ENCODE peak calls at places on chromosomes 3 and 15, in ten cellular contexts. One of them, this sample, is unnamed.
A peak's percentile ranks its signal among the peaks of the same experiment; 100 is the strongest.

GRCh38 chr15:67937153-67937761 is 97.4 kb upstream of the RNU6-1 start:
- DNase-seq in NCI-H2029 treated with DMSO at 0.1 percent for 48 hours: no peak
- DNase-seq in HCEC 1CT: no peak
- DNase-seq in LNCaP clone FGC: peak; percentile 42
- DNase-seq in fibroblast of pulmonary artery: no peak
- DNase-seq in amygdala: no peak
- DNase-seq in germinal center: no peak
- DNase-seq in omental fat pad: no peak
- DNase-seq in NCI-H1105: no peak
- DNase-seq in activated T-helper 1 cell treated with anti-CD3 and anti-CD28 coated beads, Interleukin-12 subunit alpha, Interleukin-12 subunit beta, Interleukin-2, Interleukin-4 antibody, amounts not matched to agents 30 ng/mL and 10 ng/mL and 1 ng/mL, durations not matched to agents 14 hours and 24 hours and 36 hours: no peak
- DNase-seq in this sample: no peak

GRCh38 chr3:40192628-40193027 is 116.9 kb upstream of the EIF1B start:
- DNase-seq in NCI-H2029 treated with DMSO at 0.1 percent for 48 hours: no peak
- DNase-seq in HCEC 1CT: no peak
- DNase-seq in LNCaP clone FGC: no peak
- DNase-seq in fibroblast of pulmonary artery: no peak
- DNase-seq in amygdala: no peak
- DNase-seq in germinal center: no peak
- DNase-seq in omental fat pad: no peak
- DNase-seq in NCI-H1105: no peak
- DNase-seq in activated T-helper 1 cell treated with anti-CD3 and anti-CD28 coated beads, Interleukin-12 subunit alpha, Interleukin-12 subunit beta, Interleukin-2, Interleukin-4 antibody, amounts not matched to agents 30 ng/mL and 10 ng/mL and 1 ng/mL, durations not matched to agents 14 hours and 24 hours and 36 hours: no peak
- DNase-seq in this sample: no peak

GRCh38 chr3:184846500-184846899 is 34.5 kb downstream of the VPS8 start:
- DNase-seq in NCI-H2029 treated with DMSO at 0.1 percent for 48 hours: no peak
- DNase-seq in HCEC 1CT: no peak
- DNase-seq in LNCaP clone FGC: no peak
- DNase-seq in fibroblast of pulmonary artery: no peak
- DNase-seq in amygdala: no peak
- DNase-seq in germinal center: no peak
- DNase-seq in omental fat pad: no peak
- DNase-seq in NCI-H1105: no peak
- DNase-seq in activated T-helper 1 cell treated with anti-CD3 and anti-CD28 coated beads, Interleukin-12 subunit alpha, Interleukin-12 subunit beta, Interleukin-2, Interleukin-4 antibody, amounts not matched to agents 30 ng/mL and 10 ng/mL and 1 ng/mL, durations not matched to agents 14 hours and 24 hours and 36 hours: no peak
- DNase-seq in this sample: no peak

GRCh38 chr3:72270072-72270611 is 485.2 kb upstream of the PROK2 start:
- DNase-seq in NCI-H2029 treated with DMSO at 0.1 percent for 48 hours: no peak
- DNase-seq in HCEC 1CT: peak; percentile 92
- DNase-seq in LNCaP clone FGC: peak; percentile 41
- DNase-seq in fibroblast of pulmonary artery: peak; percentile 97
- DNase-seq in amygdala: no peak
- DNase-seq in germinal center: no peak
- DNase-seq in omental fat pad: peak; percentile 85
- DNase-seq in NCI-H1105: no peak
- DNase-seq in activated T-helper 1 cell treated with anti-CD3 and anti-CD28 coated beads, Interleukin-12 subunit alpha, Interleukin-12 subunit beta, Interleukin-2, Interleukin-4 antibody, amounts not matched to agents 30 ng/mL and 10 ng/mL and 1 ng/mL, durations not matched to agents 14 hours and 24 hours and 36 hours: no peak
- DNase-seq in this sample: peak; percentile 85

GRCh38 chr3:11467875-11468274 is 175.8 kb downstream of the VGLL4 start:
- DNase-seq in NCI-H2029 treated with DMSO at 0.1 percent for 48 hours: no peak
- DNase-seq in HCEC 1CT: no peak
- DNase-seq in LNCaP clone FGC: no peak
- DNase-seq in fibroblast of pulmonary artery: no peak
- DNase-seq in amygdala: no peak
- DNase-seq in germinal center: no peak
- DNase-seq in omental fat pad: no peak
- DNase-seq in NCI-H1105: no peak
- DNase-seq in activated T-helper 1 cell treated with anti-CD3 and anti-CD28 coated beads, Interleukin-12 subunit alpha, Interleukin-12 subunit beta, Interleukin-2, Interleukin-4 antibody, amounts not matched to agents 30 ng/mL and 10 ng/mL and 1 ng/mL, durations not matched to agents 14 hours and 24 hours and 36 hours: no peak
- DNase-seq in this sample: no peak

GRCh38 chr3:16388850-16389411 is 123.9 kb downstream of the OXNAD1 start:
- DNase-seq in NCI-H2029 treated with DMSO at 0.1 percent for 48 hours: no peak
- DNase-seq in HCEC 1CT: peak; percentile 25
- DNase-seq in LNCaP clone FGC: no peak
- DNase-seq in fibroblast of pulmonary artery: peak; percentile 42
- DNase-seq in amygdala: no peak
- DNase-seq in germinal center: no peak
- DNase-seq in omental fat pad: no peak
- DNase-seq in NCI-H1105: no peak
- DNase-seq in activated T-helper 1 cell treated with anti-CD3 and anti-CD28 coated beads, Interleukin-12 subunit alpha, Interleukin-12 subunit beta, Interleukin-2, Interleukin-4 antibody, amounts not matched to agents 30 ng/mL and 10 ng/mL and 1 ng/mL, durations not matched to agents 14 hours and 24 hours and 36 hours: no peak
- DNase-seq in this sample: no peak

GRCh38 chr3:74465652-74466415 is 148.6 kb downstream of the CNTN3 start:
- DNase-seq in NCI-H2029 treated with DMSO at 0.1 percent for 48 hours: no peak
- DNase-seq in HCEC 1CT: no peak
- DNase-seq in LNCaP clone FGC: no peak
- DNase-seq in fibroblast of pulmonary artery: peak; percentile 24
- DNase-seq in amygdala: no peak
- DNase-seq in germinal center: no peak
- DNase-seq in omental fat pad: no peak
- DNase-seq in NCI-H1105: no peak
- DNase-seq in activated T-helper 1 cell treated with anti-CD3 and anti-CD28 coated beads, Interleukin-12 subunit alpha, Interleukin-12 subunit beta, Interleukin-2, Interleukin-4 antibody, amounts not matched to agents 30 ng/mL and 10 ng/mL and 1 ng/mL, durations not matched to agents 14 hours and 24 hours and 36 hours: no peak
- DNase-seq in this sample: no peak

GRCh38 chr15:70509282-70510272 is 253.8 kb downstream of the UACA start:
- DNase-seq in NCI-H2029 treated with DMSO at 0.1 percent for 48 hours: no peak
- DNase-seq in HCEC 1CT: no peak
- DNase-seq in LNCaP clone FGC: no peak
- DNase-seq in fibroblast of pulmonary artery: no peak
- DNase-seq in amygdala: no peak
- DNase-seq in germinal center: peak; percentile 26
- DNase-seq in omental fat pad: no peak
- DNase-seq in NCI-H1105: no peak
- DNase-seq in activated T-helper 1 cell treated with anti-CD3 and anti-CD28 coated beads, Interleukin-12 subunit alpha, Interleukin-12 subunit beta, Interleukin-2, Interleukin-4 antibody, amounts not matched to agents 30 ng/mL and 10 ng/mL and 1 ng/mL, durations not matched to agents 14 hours and 24 hours and 36 hours: no peak
- DNase-seq in this sample: no peak

GRCh38 chr3:87200059-87200458 is 27.1 kb upstream of the CHMP2B start:
- DNase-seq in NCI-H2029 treated with DMSO at 0.1 percent for 48 hours: no peak
- DNase-seq in HCEC 1CT: no peak
- DNase-seq in LNCaP clone FGC: no peak
- DNase-seq in fibroblast of pulmonary artery: no peak
- DNase-seq in amygdala: no peak
- DNase-seq in germinal center: no peak
- DNase-seq in omental fat pad: no peak
- DNase-seq in NCI-H1105: no peak
- DNase-seq in activated T-helper 1 cell treated with anti-CD3 and anti-CD28 coated beads, Interleukin-12 subunit alpha, Interleukin-12 subunit beta, Interleukin-2, Interleukin-4 antibody, amounts not matched to agents 30 ng/mL and 10 ng/mL and 1 ng/mL, durations not matched to agents 14 hours and 24 hours and 36 hours: no peak
- DNase-seq in this sample: no peak

GRCh38 chr3:48655586-48655985 is 7.1 kb downstream of the CELSR3 start:
- DNase-seq in NCI-H2029 treated with DMSO at 0.1 percent for 48 hours: no peak
- DNase-seq in HCEC 1CT: no peak
- DNase-seq in LNCaP clone FGC: no peak
- DNase-seq in fibroblast of pulmonary artery: no peak
- DNase-seq in amygdala: no peak
- DNase-seq in germinal center: peak; percentile 67
- DNase-seq in omental fat pad: no peak
- DNase-seq in NCI-H1105: no peak
- DNase-seq in activated T-helper 1 cell treated with anti-CD3 and anti-CD28 coated beads, Interleukin-12 subunit alpha, Interleukin-12 subunit beta, Interleukin-2, Interleukin-4 antibody, amounts not matched to agents 30 ng/mL and 10 ng/mL and 1 ng/mL, durations not matched to agents 14 hours and 24 hours and 36 hours: peak; percentile 41
- DNase-seq in this sample: no peak

GRCh38 chr3:22371036-22371435 is 620.0 kb upstream of the ZNF385D start:
- DNase-seq in NCI-H2029 treated with DMSO at 0.1 percent for 48 hours: no peak
- DNase-seq in HCEC 1CT: no peak
- DNase-seq in LNCaP clone FGC: no peak
- DNase-seq in fibroblast of pulmonary artery: no peak
- DNase-seq in amygdala: no peak
- DNase-seq in germinal center: no peak
- DNase-seq in omental fat pad: no peak
- DNase-seq in NCI-H1105: no peak
- DNase-seq in activated T-helper 1 cell treated with anti-CD3 and anti-CD28 coated beads, Interleukin-12 subunit alpha, Interleukin-12 subunit beta, Interleukin-2, Interleukin-4 antibody, amounts not matched to agents 30 ng/mL and 10 ng/mL and 1 ng/mL, durations not matched to agents 14 hours and 24 hours and 36 hours: no peak
- DNase-seq in this sample: no peak

GRCh38 chr3:41200669-41201021 is 1.3 kb downstream of the CTNNB1 start:
- DNase-seq in NCI-H2029 treated with DMSO at 0.1 percent for 48 hours: no peak
- DNase-seq in HCEC 1CT: peak; percentile 30
- DNase-seq in LNCaP clone FGC: no peak
- DNase-seq in fibroblast of pulmonary artery: peak; percentile 55
- DNase-seq in amygdala: no peak
- DNase-seq in germinal center: peak; percentile 5
- DNase-seq in omental fat pad: no peak
- DNase-seq in NCI-H1105: no peak
- DNase-seq in activated T-helper 1 cell treated with anti-CD3 and anti-CD28 coated beads, Interleukin-12 subunit alpha, Interleukin-12 subunit beta, Interleukin-2, Interleukin-4 antibody, amounts not matched to agents 30 ng/mL and 10 ng/mL and 1 ng/mL, durations not matched to agents 14 hours and 24 hours and 36 hours: no peak
- DNase-seq in this sample: peak; percentile 43

GRCh38 chr3:82163907-82164520 is 402.6 kb upstream of the GBE1 start:
- DNase-seq in NCI-H2029 treated with DMSO at 0.1 percent for 48 hours: no peak
- DNase-seq in HCEC 1CT: peak; percentile 47
- DNase-seq in LNCaP clone FGC: no peak
- DNase-seq in fibroblast of pulmonary artery: peak; percentile 38
- DNase-seq in amygdala: no peak
- DNase-seq in germinal center: no peak
- DNase-seq in omental fat pad: no peak
- DNase-seq in NCI-H1105: no peak
- DNase-seq in activated T-helper 1 cell treated with anti-CD3 and anti-CD28 coated beads, Interleukin-12 subunit alpha, Interleukin-12 subunit beta, Interleukin-2, Interleukin-4 antibody, amounts not matched to agents 30 ng/mL and 10 ng/mL and 1 ng/mL, durations not matched to agents 14 hours and 24 hours and 36 hours: no peak
- DNase-seq in this sample: peak; percentile 49

GRCh38 chr15:34951993-34952392 is 17.5 kb downstream of the AQR start:
- DNase-seq in NCI-H2029 treated with DMSO at 0.1 percent for 48 hours: no peak
- DNase-seq in HCEC 1CT: peak; percentile 33
- DNase-seq in LNCaP clone FGC: no peak
- DNase-seq in fibroblast of pulmonary artery: peak; percentile 74
- DNase-seq in amygdala: no peak
- DNase-seq in germinal center: no peak
- DNase-seq in omental fat pad: no peak
- DNase-seq in NCI-H1105: no peak
- DNase-seq in activated T-helper 1 cell treated with anti-CD3 and anti-CD28 coated beads, Interleukin-12 subunit alpha, Interleukin-12 subunit beta, Interleukin-2, Interleukin-4 antibody, amounts not matched to agents 30 ng/mL and 10 ng/mL and 1 ng/mL, durations not matched to agents 14 hours and 24 hours and 36 hours: no peak
- DNase-seq in this sample: no peak

GRCh38 chr3:9014189-9014588 is 50.9 kb upstream of the RAD18 start:
- DNase-seq in NCI-H2029 treated with DMSO at 0.1 percent for 48 hours: no peak
- DNase-seq in HCEC 1CT: peak; percentile 13
- DNase-seq in LNCaP clone FGC: no peak
- DNase-seq in fibroblast of pulmonary artery: peak; percentile 20
- DNase-seq in amygdala: no peak
- DNase-seq in germinal center: no peak
- DNase-seq in omental fat pad: no peak
- DNase-seq in NCI-H1105: no peak
- DNase-seq in activated T-helper 1 cell treated with anti-CD3 and anti-CD28 coated beads, Interleukin-12 subunit alpha, Interleukin-12 subunit beta, Interleukin-2, Interleukin-4 antibody, amounts not matched to agents 30 ng/mL and 10 ng/mL and 1 ng/mL, durations not matched to agents 14 hours and 24 hours and 36 hours: no peak
- DNase-seq in this sample: no peak

GRCh38 chr3:60809857-60810256 is 441.4 kb downstream of the FHIT start:
- DNase-seq in NCI-H2029 treated with DMSO at 0.1 percent for 48 hours: no peak
- DNase-seq in HCEC 1CT: no peak
- DNase-seq in LNCaP clone FGC: no peak
- DNase-seq in fibroblast of pulmonary artery: peak; percentile 2
- DNase-seq in amygdala: no peak
- DNase-seq in germinal center: no peak
- DNase-seq in omental fat pad: no peak
- DNase-seq in NCI-H1105: no peak
- DNase-seq in activated T-helper 1 cell treated with anti-CD3 and anti-CD28 coated beads, Interleukin-12 subunit alpha, Interleukin-12 subunit beta, Interleukin-2, Interleukin-4 antibody, amounts not matched to agents 30 ng/mL and 10 ng/mL and 1 ng/mL, durations not matched to agents 14 hours and 24 hours and 36 hours: no peak
- DNase-seq in this sample: no peak

GRCh38 chr3:21785765-21786453 is 34.9 kb upstream of the ZNF385D start:
- DNase-seq in NCI-H2029 treated with DMSO at 0.1 percent for 48 hours: no peak
- DNase-seq in HCEC 1CT: no peak
- DNase-seq in LNCaP clone FGC: no peak
- DNase-seq in fibroblast of pulmonary artery: peak; percentile 8
- DNase-seq in amygdala: no peak
- DNase-seq in germinal center: no peak
- DNase-seq in omental fat pad: no peak
- DNase-seq in NCI-H1105: no peak
- DNase-seq in activated T-helper 1 cell treated with anti-CD3 and anti-CD28 coated beads, Interleukin-12 subunit alpha, Interleukin-12 subunit beta, Interleukin-2, Interleukin-4 antibody, amounts not matched to agents 30 ng/mL and 10 ng/mL and 1 ng/mL, durations not matched to agents 14 hours and 24 hours and 36 hours: no peak
- DNase-seq in this sample: no peak

GRCh38 chr15:38758001-38758400 is 193.4 kb upstream of the RASGRP1 start:
- DNase-seq in NCI-H2029 treated with DMSO at 0.1 percent for 48 hours: no peak
- DNase-seq in HCEC 1CT: peak; percentile 23
- DNase-seq in LNCaP clone FGC: no peak
- DNase-seq in fibroblast of pulmonary artery: peak; percentile 68
- DNase-seq in amygdala: no peak
- DNase-seq in germinal center: no peak
- DNase-seq in omental fat pad: no peak
- DNase-seq in NCI-H1105: no peak
- DNase-seq in activated T-helper 1 cell treated with anti-CD3 and anti-CD28 coated beads, Interleukin-12 subunit alpha, Interleukin-12 subunit beta, Interleukin-2, Interleukin-4 antibody, amounts not matched to agents 30 ng/mL and 10 ng/mL and 1 ng/mL, durations not matched to agents 14 hours and 24 hours and 36 hours: no peak
- DNase-seq in this sample: no peak

GRCh38 chr15:67005294-67005996 is 60.0 kb upstream of the SMAD3 start:
- DNase-seq in NCI-H2029 treated with DMSO at 0.1 percent for 48 hours: no peak
- DNase-seq in HCEC 1CT: no peak
- DNase-seq in LNCaP clone FGC: no peak
- DNase-seq in fibroblast of pulmonary artery: no peak
- DNase-seq in amygdala: no peak
- DNase-seq in germinal center: no peak
- DNase-seq in omental fat pad: no peak
- DNase-seq in NCI-H1105: no peak
- DNase-seq in activated T-helper 1 cell treated with anti-CD3 and anti-CD28 coated beads, Interleukin-12 subunit alpha, Interleukin-12 subunit beta, Interleukin-2, Interleukin-4 antibody, amounts not matched to agents 30 ng/mL and 10 ng/mL and 1 ng/mL, durations not matched to agents 14 hours and 24 hours and 36 hours: no peak
- DNase-seq in this sample: no peak

GRCh38 chr15:100601158-100601557 is 826 bp downstream of the LINS1 start:
- DNase-seq in NCI-H2029 treated with DMSO at 0.1 percent for 48 hours: no peak
- DNase-seq in HCEC 1CT: no peak
- DNase-seq in LNCaP clone FGC: no peak
- DNase-seq in fibroblast of pulmonary artery: peak; percentile 17
- DNase-seq in amygdala: no peak
- DNase-seq in germinal center: no peak
- DNase-seq in omental fat pad: no peak
- DNase-seq in NCI-H1105: no peak
- DNase-seq in activated T-helper 1 cell treated with anti-CD3 and anti-CD28 coated beads, Interleukin-12 subunit alpha, Interleukin-12 subunit beta, Interleukin-2, Interleukin-4 antibody, amounts not matched to agents 30 ng/mL and 10 ng/mL and 1 ng/mL, durations not matched to agents 14 hours and 24 hours and 36 hours: peak; percentile 46
- DNase-seq in this sample: peak; percentile 44

GRCh38 chr3:126300761-126301481 is 56.3 kb downstream of the KLF15 start:
- DNase-seq in NCI-H2029 treated with DMSO at 0.1 percent for 48 hours: no peak
- DNase-seq in HCEC 1CT: no peak
- DNase-seq in LNCaP clone FGC: peak; percentile 7
- DNase-seq in fibroblast of pulmonary artery: peak; percentile 10
- DNase-seq in amygdala: no peak
- DNase-seq in germinal center: no peak
- DNase-seq in omental fat pad: no peak
- DNase-seq in NCI-H1105: no peak
- DNase-seq in activated T-helper 1 cell treated with anti-CD3 and anti-CD28 coated beads, Interleukin-12 subunit alpha, Interleukin-12 subunit beta, Interleukin-2, Interleukin-4 antibody, amounts not matched to agents 30 ng/mL and 10 ng/mL and 1 ng/mL, durations not matched to agents 14 hours and 24 hours and 36 hours: no peak
- DNase-seq in this sample: no peak

GRCh38 chr3:29696311-29696710 is 415.4 kb downstream of the RBMS3 start:
- DNase-seq in NCI-H2029 treated with DMSO at 0.1 percent for 48 hours: no peak
- DNase-seq in HCEC 1CT: peak; percentile 15
- DNase-seq in LNCaP clone FGC: no peak
- DNase-seq in fibroblast of pulmonary artery: peak; percentile 38
- DNase-seq in amygdala: no peak
- DNase-seq in germinal center: no peak
- DNase-seq in omental fat pad: no peak
- DNase-seq in NCI-H1105: no peak
- DNase-seq in activated T-helper 1 cell treated with anti-CD3 and anti-CD28 coated beads, Interleukin-12 subunit alpha, Interleukin-12 subunit beta, Interleukin-2, Interleukin-4 antibody, amounts not matched to agents 30 ng/mL and 10 ng/mL and 1 ng/mL, durations not matched to agents 14 hours and 24 hours and 36 hours: no peak
- DNase-seq in this sample: no peak

GRCh38 chr15:26082833-26083174 is 219.7 kb upstream of the ATP10A start:
- DNase-seq in NCI-H2029 treated with DMSO at 0.1 percent for 48 hours: no peak
- DNase-seq in HCEC 1CT: no peak
- DNase-seq in LNCaP clone FGC: no peak
- DNase-seq in fibroblast of pulmonary artery: peak; percentile 1
- DNase-seq in amygdala: peak; percentile 61
- DNase-seq in germinal center: no peak
- DNase-seq in omental fat pad: no peak
- DNase-seq in NCI-H1105: no peak
- DNase-seq in activated T-helper 1 cell treated with anti-CD3 and anti-CD28 coated beads, Interleukin-12 subunit alpha, Interleukin-12 subunit beta, Interleukin-2, Interleukin-4 antibody, amounts not matched to agents 30 ng/mL and 10 ng/mL and 1 ng/mL, durations not matched to agents 14 hours and 24 hours and 36 hours: no peak
- DNase-seq in this sample: no peak

GRCh38 chr3:184777566-184778356 is 34.2 kb upstream of the VPS8 start:
- DNase-seq in NCI-H2029 treated with DMSO at 0.1 percent for 48 hours: peak; percentile 38
- DNase-seq in HCEC 1CT: peak; percentile 82
- DNase-seq in LNCaP clone FGC: peak; percentile 93
- DNase-seq in fibroblast of pulmonary artery: peak; percentile 97
- DNase-seq in amygdala: peak; percentile 20
- DNase-seq in germinal center: peak; percentile 87
- DNase-seq in omental fat pad: peak; percentile 94
- DNase-seq in NCI-H1105: peak; percentile 91
- DNase-seq in activated T-helper 1 cell treated with anti-CD3 and anti-CD28 coated beads, Interleukin-12 subunit alpha, Interleukin-12 subunit beta, Interleukin-2, Interleukin-4 antibody, amounts not matched to agents 30 ng/mL and 10 ng/mL and 1 ng/mL, durations not matched to agents 14 hours and 24 hours and 36 hours: peak; percentile 69
- DNase-seq in this sample: peak; percentile 91

GRCh38 chr3:129120254-129121004 is 1.2 kb downstream of the RAB43 start:
- DNase-seq in NCI-H2029 treated with DMSO at 0.1 percent for 48 hours: no peak
- DNase-seq in HCEC 1CT: peak; percentile 86
- DNase-seq in LNCaP clone FGC: peak; percentile 80
- DNase-seq in fibroblast of pulmonary artery: peak; percentile 94
- DNase-seq in amygdala: peak; percentile 11
- DNase-seq in germinal center: peak; percentile 89
- DNase-seq in omental fat pad: peak; percentile 70
- DNase-seq in NCI-H1105: no peak
- DNase-seq in activated T-helper 1 cell treated with anti-CD3 and anti-CD28 coated beads, Interleukin-12 subunit alpha, Interleukin-12 subunit beta, Interleukin-2, Interleukin-4 antibody, amounts not matched to agents 30 ng/mL and 10 ng/mL and 1 ng/mL, durations not matched to agents 14 hours and 24 hours and 36 hours: peak; percentile 90
- DNase-seq in this sample: peak; percentile 91

GRCh38 chr3:71979155-71979554 is 194.2 kb upstream of the PROK2 start:
- DNase-seq in NCI-H2029 treated with DMSO at 0.1 percent for 48 hours: no peak
- DNase-seq in HCEC 1CT: no peak
- DNase-seq in LNCaP clone FGC: no peak
- DNase-seq in fibroblast of pulmonary artery: no peak
- DNase-seq in amygdala: no peak
- DNase-seq in germinal center: no peak
- DNase-seq in omental fat pad: no peak
- DNase-seq in NCI-H1105: no peak
- DNase-seq in activated T-helper 1 cell treated with anti-CD3 and anti-CD28 coated beads, Interleukin-12 subunit alpha, Interleukin-12 subunit beta, Interleukin-2, Interleukin-4 antibody, amounts not matched to agents 30 ng/mL and 10 ng/mL and 1 ng/mL, durations not matched to agents 14 hours and 24 hours and 36 hours: no peak
- DNase-seq in this sample: no peak

GRCh38 chr3:171712168-171712938 is 97.9 kb downstream of the PLD1 start:
- DNase-seq in NCI-H2029 treated with DMSO at 0.1 percent for 48 hours: no peak
- DNase-seq in HCEC 1CT: peak; percentile 41
- DNase-seq in LNCaP clone FGC: no peak
- DNase-seq in fibroblast of pulmonary artery: peak; percentile 67
- DNase-seq in amygdala: no peak
- DNase-seq in germinal center: no peak
- DNase-seq in omental fat pad: no peak
- DNase-seq in NCI-H1105: no peak
- DNase-seq in activated T-helper 1 cell treated with anti-CD3 and anti-CD28 coated beads, Interleukin-12 subunit alpha, Interleukin-12 subunit beta, Interleukin-2, Interleukin-4 antibody, amounts not matched to agents 30 ng/mL and 10 ng/mL and 1 ng/mL, durations not matched to agents 14 hours and 24 hours and 36 hours: no peak
- DNase-seq in this sample: peak; percentile 11

GRCh38 chr3:146625117-146625775 is 20.1 kb upstream of the PLSCR5 start:
- DNase-seq in NCI-H2029 treated with DMSO at 0.1 percent for 48 hours: no peak
- DNase-seq in HCEC 1CT: peak; percentile 5
- DNase-seq in LNCaP clone FGC: no peak
- DNase-seq in fibroblast of pulmonary artery: peak; percentile 29
- DNase-seq in amygdala: no peak
- DNase-seq in germinal center: no peak
- DNase-seq in omental fat pad: no peak
- DNase-seq in NCI-H1105: no peak
- DNase-seq in activated T-helper 1 cell treated with anti-CD3 and anti-CD28 coated beads, Interleukin-12 subunit alpha, Interleukin-12 subunit beta, Interleukin-2, Interleukin-4 antibody, amounts not matched to agents 30 ng/mL and 10 ng/mL and 1 ng/mL, durations not matched to agents 14 hours and 24 hours and 36 hours: no peak
- DNase-seq in this sample: no peak